ENCODE peak calls at places on chromosomes 11 and 22, in four cellular contexts. B is HCT116, S is K562, Q is HepG2. L is an unnamed sample.

GRCh38 chr11:109735139-109735538 is 313.1 kb downstream of the C11orf87 start:
- DNase-seq in S (no peak), Q (no peak), B (no peak), L (no peak)

GRCh38 chr11:133579165-133580031 is 47.1 kb upstream of the OPCML start:
- DNase-seq in B (no peak), Q (no peak), S (no peak), L (peak)

GRCh38 chr22:27269751-27270586 is 531.6 kb downstream of the MN1 start:
- DNase-seq in S (no peak), B (no peak), Q (no peak), L (no peak)

GRCh38 chr11:121873770-121874169 is 242.2 kb downstream of the BLID start:
- DNase-seq in S (no peak), Q (no peak), B (no peak), L (no peak)

GRCh38 chr11:85096939-85097338 is 530.2 kb downstream of the DLG2 start:
- DNase-seq in Q (no peak), S (no peak), B (no peak), L (no peak)

GRCh38 chr22:44461083-44461375 is 37.0 kb downstream of the RTL6 start:
- DNase-seq in S (no peak), B (no peak), Q (no peak), L (no peak)

GRCh38 chr11:86746509-86746908 is 53.8 kb upstream of the PRSS23 start:
- DNase-seq in Q (no peak), S (no peak), B (no peak), L (peak)

GRCh38 chr22:49204599-49205214 is 623.0 kb downstream of the BRD1 start:
- DNase-seq in S (no peak), B (no peak), Q (no peak), L (no peak)

GRCh38 chr22:44735518-44736428 is 16.6 kb upstream of the ARHGAP8 start:
- DNase-seq in Q (peak), S (peak), B (no peak), L (peak)

GRCh38 chr22:47564651-47565050 is 802.2 kb downstream of the TBC1D22A start:
- DNase-seq in S (no peak), B (no peak), Q (no peak), L (peak)

GRCh38 chr22:23531966-23532735 is 47.9 kb downstream of the IGLL1 start:
- DNase-seq in S (no peak), Q (no peak), B (no peak), L (peak)

GRCh38 chr11:112513936-112514716 is 253.5 kb upstream of the PLET1 start:
- DNase-seq in B (no peak), Q (no peak), S (no peak), L (peak)

GRCh38 chr11:78313898-78314297 is 103.7 kb downstream of the GAB2 start:
- DNase-seq in B (no peak), S (no peak), Q (no peak), L (no peak)

GRCh38 chr22:17300926-17301325 is 68.3 kb upstream of the CECR2 start:
- DNase-seq in S (no peak), Q (no peak), B (no peak), L (no peak)
- TF ChIP-seq ELF1 in S (no peak), Q (no peak), B (no peak), L (no peak)

GRCh38 chr11:111457731-111458368 is 54.3 kb downstream of the BTG4 start:
- DNase-seq in S (no peak), Q (no peak), B (no peak), L (peak)

GRCh38 chr11:111456086-111456858 is 55.9 kb downstream of the BTG4 start:
- DNase-seq in B (no peak), Q (no peak), S (no peak), L (peak)

GRCh38 chr11:111454561-111455192 is 57.5 kb downstream of the BTG4 start:
- DNase-seq in B (no peak), Q (peak), S (peak), L (peak)

GRCh38 chr11:111455291-111456085 is 56.7 kb downstream of the BTG4 start:
- DNase-seq in Q (no peak), B (no peak), S (no peak), L (peak)

GRCh38 chr11:111456859-111457730 is 55.1 kb downstream of the BTG4 start:
- DNase-seq in B (no peak), Q (no peak), S (no peak), L (peak)
- TF ChIP-seq SIN3A in B (no peak), Q (no peak), S (no peak), L (no peak)

GRCh38 chr11:8766993-8767374 is 84.4 kb downstream of the RPL27A start:
- DNase-seq in Q (no peak), S (no peak), B (no peak), L (no peak)

GRCh38 chr11:8768625-8769333 is 86.2 kb downstream of the RPL27A start:
- DNase-seq in Q (peak), B (peak), S (peak), L (no peak)

GRCh38 chr11:8765294-8765693 is 82.7 kb downstream of the RPL27A start:
- DNase-seq in B (no peak), Q (peak), S (no peak), L (no peak)

GRCh38 chr11:8766043-8766992 is 83.7 kb downstream of the RPL27A start:
- DNase-seq in S (no peak), B (no peak), Q (no peak), L (no peak)

GRCh38 chr11:8767466-8768142 is 85.0 kb downstream of the RPL27A start:
- DNase-seq in Q (no peak), S (no peak), B (no peak), L (no peak)
- TF ChIP-seq MAX in Q (no peak), S (no peak), B (peak), L (no peak)

GRCh38 chr22:39135092-39135896 is 17.2 kb downstream of the CBX7 start:
- DNase-seq in S (peak), B (peak), Q (peak), L (peak)
- TF ChIP-seq ELF1 in S (no peak), B (no peak), Q (no peak), L (no peak)

GRCh38 chr11:66986178-66986545 is 11.1 kb downstream of the C11orf86 start:
- DNase-seq in S (no peak), Q (no peak), B (no peak), L (no peak)
- TF ChIP-seq SIN3A in S (no peak), Q (no peak), B (no peak), L (no peak)

L was measured in SK-N-SH.